ENCODE peak calls at places on chromosomes 4 and X, in five cellular contexts. Q, W, X, Y and U are unnamed samples.

GRCh38 chr4:2354760-2355159 is 63.7 kb downstream of the ZFYVE28 start:
- DNase-seq in Q (no peak), W (no peak), X (no peak), Y (peak), U (no peak)

GRCh38 chr4:155207534-155208257 is 740 bp upstream of the NPY2R start:
- DNase-seq in Y (peak), X (no peak), Q (no peak), W (peak), U (no peak)

GRCh38 chr4:99061048-99061447 is 27.5 kb downstream of the ADH5 start:
- DNase-seq in Q (no peak), Y (no peak), W (no peak), X (no peak), U (no peak)

GRCh38 chrX:123348468-123348867 is 164.4 kb downstream of the GRIA3 start:
- DNase-seq in X (no peak), Q (no peak), W (no peak), Y (no peak), U (no peak)

GRCh38 chrX:14948701-14949100 is 75.5 kb downstream of the MOSPD2 start:
- DNase-seq in X (no peak), W (no peak), Q (no peak), Y (no peak), U (no peak)

GRCh38 chr4:7160439-7160838 is 31.9 kb upstream of the SORCS2 start:
- DNase-seq in Q (no peak), Y (peak), X (no peak), W (no peak), U (no peak)

GRCh38 chr4:139333046-139333445 is 30.8 kb upstream of the NDUFC1 start:
- DNase-seq in Q (no peak), W (no peak), X (no peak), Y (no peak), U (no peak)

GRCh38 chrX:100445593-100445992 is 35.5 kb upstream of the PCDH19 start:
- DNase-seq in Y (no peak), W (no peak), Q (no peak), X (no peak), U (no peak)

GRCh38 chr4:32119907-32120306 is 1399.7 kb downstream of the PCDH7 start:
- DNase-seq in Y (no peak), X (no peak), W (no peak), Q (no peak), U (no peak)

GRCh38 chr4:54400802-54401201 is 171.7 kb downstream of the PDGFRA start:
- DNase-seq in X (no peak), Q (peak), W (no peak), Y (no peak), U (no peak)

GRCh38 chr4:183106839-183107238 is 7.8 kb downstream of the WWC2 start:
- DNase-seq in Q (no peak), X (peak), W (no peak), Y (no peak), U (no peak)

GRCh38 chrX:41561045-41561444 is 113.9 kb downstream of the NYX start:
- DNase-seq in W (no peak), Y (no peak), X (no peak), Q (peak), U (peak)

GRCh38 chr4:14157262-14157661 is 529.7 kb upstream of the BOD1L1 start:
- DNase-seq in Y (no peak), X (no peak), W (no peak), Q (no peak), U (no peak)

GRCh38 chr4:54228563-54229501 is at the start of gene PDGFRA:
- DNase-seq in Y (peak), Q (no peak), X (no peak), W (no peak), U (no peak)

GRCh38 chr4:122602277-122603142 is 18.4 kb downstream of the IL21 start:
- DNase-seq in X (peak), W (no peak), Q (peak), Y (peak), U (no peak)

GRCh38 chr4:49516796-49517195 is 530.7 kb downstream of the CWH43 start:
- DNase-seq in Y (no peak), Q (no peak), W (no peak), X (no peak), U (no peak)

GRCh38 chr4:123408471-123409084 is 12.0 kb downstream of the SPRY1 start:
- DNase-seq in W (no peak), X (no peak), Y (no peak), Q (no peak), U (no peak)

GRCh38 chr4:98242538-98242937 is 18.6 kb upstream of the RAP1GDS1 start:
- DNase-seq in W (no peak), Q (no peak), X (no peak), Y (no peak), U (no peak)

GRCh38 chr4:17077105-17077504 is 178.7 kb upstream of the LDB2 start:
- DNase-seq in Q (no peak), X (no peak), Y (no peak), W (no peak), U (no peak)

GRCh38 chrX:133294126-133294525 is 76.0 kb upstream of the TFDP3 start:
- DNase-seq in X (no peak), W (no peak), Q (no peak), Y (no peak), U (no peak)

GRCh38 chr4:59583845-59584568 is 1616.1 kb upstream of the ADGRL3 start:
- DNase-seq in Q (no peak), W (no peak), Y (no peak), X (no peak), U (no peak)

GRCh38 chr4:152050098-152050497 is 289.3 kb upstream of the GATB start:
- DNase-seq in Q (no peak), Y (no peak), X (no peak), W (no peak), U (no peak)

GRCh38 chrX:66074920-66075879 is 35.3 kb upstream of the VSIG4 start:
- DNase-seq in Y (no peak), X (no peak), W (no peak), Q (peak), U (peak)

GRCh38 chr4:111268769-111269414 is 646.0 kb upstream of the PITX2 start:
- DNase-seq in Y (no peak), W (no peak), X (no peak), Q (no peak), U (peak)

GRCh38 chrX:19678941-19679340 is 163.6 kb upstream of the MAP3K15 start:
- DNase-seq in Y (no peak), X (no peak), W (no peak), Q (no peak), U (peak)

GRCh38 chr4:38730830-38731646 is 51.8 kb downstream of the TLR10 start:
- DNase-seq in Y (peak), Q (peak), W (peak), X (peak), U (peak)

DNA sequence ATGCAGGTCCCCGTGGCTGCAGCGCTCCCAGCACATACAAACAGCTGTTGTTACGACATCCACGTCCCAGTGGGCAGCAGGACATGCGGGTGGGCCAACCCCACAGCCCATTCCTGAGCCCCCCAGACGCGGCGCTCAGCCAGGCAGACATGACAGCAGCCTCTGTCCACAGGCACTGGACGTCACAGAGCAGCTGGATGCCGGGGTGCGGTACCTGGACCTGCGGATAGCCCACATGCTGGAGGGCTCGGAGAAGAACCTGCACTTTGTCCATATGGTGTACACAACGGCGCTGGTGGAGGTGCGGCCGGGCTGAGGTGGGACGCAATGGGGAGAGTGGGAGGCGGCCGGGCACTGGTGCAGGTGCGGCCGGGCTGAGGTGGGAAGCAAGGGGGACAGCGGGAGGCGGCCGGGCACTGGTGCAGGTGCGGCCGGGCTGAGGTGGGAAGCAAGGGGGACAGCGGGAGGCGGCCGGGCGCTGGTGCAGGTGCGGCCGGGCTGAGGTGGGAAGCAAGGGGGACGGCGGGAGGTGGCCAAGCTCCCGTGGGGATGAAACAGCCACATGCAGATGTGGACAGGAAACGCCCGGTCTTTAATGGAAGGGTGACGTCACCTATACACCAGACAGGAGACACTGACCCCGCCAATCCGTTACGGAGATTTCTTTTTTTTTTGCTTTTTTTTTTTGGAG is 9.4 kb downstream of the PLCXD1 start:
- DNase-seq in W (no peak), X (no peak), Y (no peak), Q (no peak), U (no peak)
- TF ChIP-seq GABPA in W (no peak), X (no peak), Y (no peak), Q (no peak), U (no peak)

DNA sequence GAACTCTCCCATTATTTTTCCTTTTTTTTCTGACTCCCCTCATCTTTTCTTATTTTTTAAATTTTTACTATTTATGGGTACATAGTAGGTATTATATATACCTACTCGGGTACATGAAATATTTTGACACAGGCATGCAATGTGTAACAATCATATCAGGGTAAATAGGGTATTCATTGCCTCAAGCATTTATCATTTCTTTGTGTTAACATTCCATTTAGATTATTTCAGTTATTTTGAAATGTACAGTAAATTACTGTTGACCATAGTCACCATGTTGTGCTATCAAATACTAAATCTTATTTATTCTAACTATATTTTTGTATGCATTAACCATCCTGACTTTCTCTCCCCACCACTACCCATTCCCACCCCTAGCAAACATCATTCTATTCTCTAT is 33.8 kb upstream of the SLIT2 start:
- DNase-seq in Y (no peak), X (no peak), W (no peak), Q (no peak), U (no peak)
- TF ChIP-seq CHD2 in Y (no peak), X (no peak), W (no peak), Q (no peak), U (no peak)

GRCh38 chr4:157444014-157444413 is 223.5 kb downstream of the GRIA2 start:
- DNase-seq in Q (no peak), W (no peak), Y (no peak), X (no peak), U (no peak)

GRCh38 chr4:157443537-157443936 is 223.0 kb downstream of the GRIA2 start:
- DNase-seq in W (no peak), Y (no peak), Q (no peak), X (no peak), U (no peak)

DNA sequence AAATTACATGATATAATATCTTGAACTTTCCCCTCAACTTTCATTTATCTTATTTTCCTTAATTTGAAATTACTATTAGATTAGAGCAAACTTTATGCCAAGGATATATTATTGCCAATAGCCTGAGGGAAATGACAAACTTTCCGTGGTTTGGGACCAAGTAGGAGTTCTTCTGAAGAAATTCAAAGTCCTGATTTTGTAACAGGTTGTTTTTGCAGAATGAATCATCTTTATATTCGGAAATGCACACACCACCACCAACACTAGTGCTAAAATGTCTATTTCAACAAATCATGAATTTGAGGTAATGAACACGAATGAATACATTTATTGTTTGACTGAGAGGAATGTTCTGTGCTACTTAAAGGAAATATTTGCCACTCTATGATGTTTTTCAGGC is 226.7 kb downstream of the GRIA2 start:
- DNase-seq in X (no peak), W (no peak), Q (no peak), Y (no peak), U (no peak)
- TF ChIP-seq GABPA in X (no peak), W (no peak), Q (no peak), Y (no peak), U (no peak)

GRCh38 chrX:119688856-119689455 is 4.0 kb downstream of the SEPTIN6 start:
- DNase-seq in Y (no peak), X (no peak), Q (no peak), W (no peak), U (no peak)
- TF ChIP-seq CHD2 in Y (no peak), X (no peak), Q (no peak), W (no peak), U (no peak)

GRCh38 chr4:68369474-68369805 is 19.6 kb upstream of the YTHDC1 start:
- DNase-seq in W (no peak), X (no peak), Q (no peak), Y (no peak), U (no peak)

GRCh38 chr4:68365068-68365467 is 15.2 kb upstream of the YTHDC1 start:
- DNase-seq in Y (no peak), X (no peak), W (no peak), Q (no peak), U (no peak)

GRCh38 chr4:68366600-68366999 is 16.7 kb upstream of the YTHDC1 start:
- DNase-seq in Q (no peak), W (no peak), Y (no peak), X (no peak), U (no peak)

GRCh38 chr4:68367835-68368234 is 17.9 kb upstream of the YTHDC1 start:
- DNase-seq in Y (no peak), W (no peak), X (no peak), Q (no peak), U (no peak)

DNA sequence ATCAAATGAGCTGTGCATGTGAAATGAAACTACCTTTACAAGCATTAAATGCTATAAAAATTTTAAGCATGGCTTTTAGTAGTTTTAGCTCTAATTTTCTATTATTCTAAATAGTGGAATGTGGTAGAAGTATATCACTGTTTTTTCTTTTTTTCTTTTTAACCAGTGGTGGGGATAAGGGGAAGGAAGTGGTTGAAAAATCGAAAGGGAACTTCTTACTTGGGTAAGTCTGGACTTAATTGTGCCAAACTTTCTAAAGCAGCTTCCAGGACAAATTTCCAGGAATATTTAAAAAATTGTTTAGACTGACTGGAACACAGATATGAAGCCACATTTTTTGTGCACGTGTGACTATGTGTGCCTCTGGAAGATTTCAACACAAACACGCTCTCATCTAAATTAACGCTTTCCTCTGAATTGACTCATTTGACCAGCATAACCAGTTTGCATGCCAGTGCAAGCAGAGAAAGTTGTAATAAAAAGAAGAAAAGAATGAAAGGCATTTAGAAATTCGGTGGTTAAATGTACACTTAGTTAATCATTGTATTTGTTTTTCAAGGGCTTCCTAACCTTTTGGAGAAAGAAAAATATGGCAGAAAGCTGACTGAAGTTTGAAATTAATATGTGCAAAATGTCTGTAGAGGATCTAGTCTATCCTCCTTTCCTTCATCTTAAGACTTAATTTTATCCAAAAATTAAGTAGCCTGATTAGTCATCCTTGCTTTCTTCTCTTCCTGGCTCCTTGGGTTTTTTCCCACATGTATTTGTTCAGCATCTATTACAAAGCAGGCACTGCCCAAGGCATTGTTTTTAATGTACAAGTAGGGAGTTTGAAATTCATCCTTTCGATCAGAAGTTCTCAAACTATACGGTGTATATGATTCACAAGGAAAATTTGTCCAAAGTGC is 18.9 kb upstream of the YTHDC1 start:
- DNase-seq in Y (no peak), Q (no peak), X (no peak), W (no peak), U (no peak)
- TF ChIP-seq GABPA in Y (no peak), Q (no peak), X (no peak), W (no peak), U (no peak)

GRCh38 chr4:173522160-173522873 is 7.7 kb downstream of the HAND2 start:
- DNase-seq in W (no peak), Y (peak), X (no peak), Q (peak), U (no peak)

GRCh38 chr4:173524218-173525117 is 5.6 kb downstream of the HAND2 start:
- DNase-seq in W (no peak), X (no peak), Y (peak), Q (peak), U (no peak)

GRCh38 chr4:173521474-173522159 is 8.4 kb downstream of the HAND2 start:
- DNase-seq in Y (peak), Q (no peak), X (no peak), W (no peak), U (no peak)

GRCh38 chr4:173520921-173521473 is 9.0 kb downstream of the HAND2 start:
- DNase-seq in Q (no peak), X (no peak), W (no peak), Y (peak), U (no peak)

DNA sequence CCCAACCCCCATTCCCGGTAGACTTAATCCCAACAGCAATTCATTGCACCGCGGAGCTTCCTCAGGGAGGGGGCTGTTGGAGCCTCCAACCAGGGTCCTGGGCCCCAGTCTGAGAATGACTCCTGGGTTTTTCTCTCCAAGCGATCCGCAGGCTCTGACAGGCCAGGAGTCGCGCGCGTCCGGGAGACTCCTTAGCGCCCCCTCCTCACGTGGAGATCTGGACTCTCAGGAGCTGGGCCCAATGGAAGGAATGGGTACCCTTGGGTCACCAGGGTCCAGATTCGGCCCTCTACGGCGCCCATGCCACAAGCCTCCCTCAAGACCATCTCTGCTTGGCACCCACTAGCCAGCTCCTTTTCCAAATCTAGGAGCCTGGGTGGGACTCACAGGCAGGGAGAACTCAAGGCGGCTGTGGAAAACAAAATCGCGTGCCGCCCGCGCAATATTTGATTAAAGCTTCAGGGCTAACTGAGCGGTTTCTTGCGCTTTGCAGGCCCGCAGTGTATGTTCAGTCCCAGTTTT is 7.1 kb downstream of the HAND2 start:
- DNase-seq in X (no peak), W (no peak), Y (no peak), Q (no peak), U (no peak)
- TF ChIP-seq CHD2 in X (no peak), W (no peak), Y (no peak), Q (no peak), U (no peak)

DNA sequence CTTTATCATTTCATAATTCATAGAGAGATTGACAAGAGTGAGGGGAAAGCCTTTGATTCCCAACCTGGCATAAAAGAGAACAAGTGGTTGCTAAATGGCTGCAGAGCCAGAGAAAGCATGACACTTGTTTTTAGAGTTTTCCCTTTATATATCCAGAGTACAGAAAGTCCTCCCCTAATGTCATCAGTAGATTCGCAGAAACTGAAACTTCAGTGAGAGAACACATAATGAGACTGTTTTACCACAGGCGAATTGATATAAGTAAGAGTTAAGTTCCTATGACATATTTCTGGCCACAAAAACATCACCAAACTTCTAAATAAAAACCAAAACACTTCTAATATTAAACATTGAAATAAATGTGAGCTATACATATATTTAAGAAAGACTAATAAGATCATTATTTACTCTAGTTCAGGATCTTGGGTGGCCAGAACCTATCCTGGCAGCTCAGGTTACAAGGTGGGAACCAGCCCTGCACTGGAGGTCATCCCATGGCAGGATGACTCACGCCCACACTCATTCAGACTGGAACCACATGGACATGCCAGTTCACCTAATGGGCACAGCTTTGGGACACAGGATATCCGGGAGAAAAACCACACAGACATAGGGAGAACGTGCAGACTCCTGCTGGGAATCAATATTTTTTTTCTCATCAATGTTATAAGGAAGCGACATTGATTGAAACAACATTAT is 35.5 kb downstream of the NWD2 start:
- DNase-seq in X (peak), Y (no peak), Q (no peak), W (no peak), U (no peak)
- TF ChIP-seq GABPA in X (no peak), Y (no peak), Q (no peak), W (no peak), U (no peak)